ENCODE peak calls at places on chromosomes 2 and 18, in six cellular contexts. R is neural progenitor cell, D is mesothelial cell of epicardium, A is uterus, Z is heart left ventricle, W is upper lobe of right lung. O is an unnamed sample.
A peak's percentile ranks its signal among the peaks of the same experiment; 100 is the strongest.

GRCh38 chr18:47260138-47260923 is 8.9 kb upstream of the SKOR2 start:
- DNase-seq in D (peak; percentile 88), Z (peak; percentile 66), W (peak; percentile 87), R (peak; percentile 93), A (no peak), O (no peak)

GRCh38 chr2:192123847-192124246 is 70.9 kb downstream of the TMEFF2 start:
- DNase-seq in Z (no peak), A (no peak), R (no peak), D (no peak), W (no peak), O (no peak)

GRCh38 chr2:168490015-168490874 is 34.2 kb downstream of the CERS6 start:
- DNase-seq in Z (no peak), D (no peak), A (no peak), W (no peak), R (peak; percentile 18), O (no peak)

GRCh38 chr2:37654932-37655331 is 16.5 kb downstream of the CDC42EP3 start:
- DNase-seq in R (peak; percentile 55), D (no peak), Z (no peak), W (no peak), A (no peak), O (no peak)

GRCh38 chr2:43220982-43221659 is 5.3 kb downstream of the ZFP36L2 start:
- DNase-seq in Z (peak; percentile 87), D (peak; percentile 71), W (peak; percentile 76), A (peak; percentile 93), R (peak; percentile 83), O (no peak)

GRCh38 chr2:143121079-143121478 is 8.1 kb upstream of the ARHGAP15 start:
- DNase-seq in R (no peak), Z (no peak), D (no peak), W (no peak), A (no peak), O (no peak)

GRCh38 chr2:137262600-137262999 is 497.3 kb downstream of the THSD7B start:
- DNase-seq in R (peak; percentile 35), Z (no peak), D (no peak), A (no peak), W (no peak), O (no peak)

GRCh38 chr2:121375621-121376159 is 90.7 kb upstream of the TFCP2L1 start:
- DNase-seq in A (no peak), Z (no peak), D (no peak), R (no peak), W (no peak), O (no peak)

GRCh38 chr2:170208967-170209366 is 31.0 kb downstream of the MYO3B start:
- DNase-seq in R (no peak), Z (no peak), D (no peak), W (no peak), A (no peak), O (no peak)

GRCh38 chr2:189756311-189756710 is 6.3 kb downstream of the OSGEPL1 start:
- DNase-seq in W (no peak), R (no peak), Z (no peak), D (no peak), A (no peak), O (no peak)

GRCh38 chr2:238140721-238141540 is 2.5 kb downstream of the KLHL30 start:
- DNase-seq in W (no peak), R (no peak), D (no peak), A (no peak), Z (no peak), O (no peak)

GRCh38 chr2:84532291-84532690 is 16.0 kb downstream of the DNAH6 start:
- DNase-seq in W (no peak), A (no peak), Z (no peak), R (no peak), D (no peak), O (no peak)

GRCh38 chr2:175181104-175181876 is at the start of gene ATP5MC3:
- DNase-seq in W (peak; percentile 98), D (peak; percentile 86), R (peak; percentile 95), A (peak; percentile 94), Z (peak; percentile 97), O (peak; percentile 87)
- TF ChIP-seq CTCF in W (peak; percentile 8), D (no peak), R (peak; percentile 20), A (no peak), Z (no peak), O (no peak)

GRCh38 chr18:3885209-3885792 is 435.3 kb downstream of the TGIF1 start:
- DNase-seq in D (no peak), W (no peak), Z (no peak), R (peak; percentile 35), A (no peak), O (no peak)
- TF ChIP-seq CTCF in D (peak; percentile 50), W (peak; percentile 8), Z (no peak), R (peak; percentile 54), A (no peak), O (no peak)

GRCh38 chr2:219509780-219510511 is 4.3 kb upstream of the ASIC4 start:
- DNase-seq in W (no peak), A (peak; percentile 67), Z (no peak), R (peak; percentile 88), D (peak; percentile 67), O (peak; percentile 37)
- TF ChIP-seq CTCF in W (peak; percentile 67), A (peak; percentile 77), Z (peak; percentile 57), R (peak; percentile 70), D (peak; percentile 23), O (no peak)

GRCh38 chr2:111668741-111669140 is 215.3 kb downstream of the ANAPC1 start:
- DNase-seq in D (no peak), R (no peak), W (no peak), Z (no peak), A (no peak), O (no peak)

GRCh38 chr2:111667001-111667400 is 217.0 kb downstream of the ANAPC1 start:
- DNase-seq in A (no peak), D (no peak), W (no peak), R (no peak), Z (no peak), O (no peak)

GRCh38 chr2:111666160-111666559 is 217.8 kb downstream of the ANAPC1 start:
- DNase-seq in Z (no peak), W (no peak), R (no peak), A (no peak), D (no peak), O (no peak)

GRCh38 chr2:111668274-111668616 is 215.7 kb downstream of the ANAPC1 start:
- DNase-seq in A (no peak), D (no peak), W (no peak), Z (no peak), R (no peak), O (no peak)

GRCh38 chr2:111667542-111668273 is 216.3 kb downstream of the ANAPC1 start:
- DNase-seq in R (no peak), D (no peak), W (no peak), A (peak; percentile 26), Z (no peak), O (no peak)
- TF ChIP-seq CTCF in R (no peak), D (no peak), W (peak; percentile 61), A (peak; percentile 42), Z (peak; percentile 64), O (no peak)

GRCh38 chr2:236309669-236310029 is 45.4 kb upstream of the ASB18 start:
- DNase-seq in D (no peak), W (no peak), R (peak; percentile 82), A (no peak), Z (no peak), O (no peak)
- TF ChIP-seq CTCF in D (peak; percentile 29), W (peak; percentile 40), R (peak; percentile 94), A (no peak), Z (peak; percentile 62), O (no peak)

DNA sequence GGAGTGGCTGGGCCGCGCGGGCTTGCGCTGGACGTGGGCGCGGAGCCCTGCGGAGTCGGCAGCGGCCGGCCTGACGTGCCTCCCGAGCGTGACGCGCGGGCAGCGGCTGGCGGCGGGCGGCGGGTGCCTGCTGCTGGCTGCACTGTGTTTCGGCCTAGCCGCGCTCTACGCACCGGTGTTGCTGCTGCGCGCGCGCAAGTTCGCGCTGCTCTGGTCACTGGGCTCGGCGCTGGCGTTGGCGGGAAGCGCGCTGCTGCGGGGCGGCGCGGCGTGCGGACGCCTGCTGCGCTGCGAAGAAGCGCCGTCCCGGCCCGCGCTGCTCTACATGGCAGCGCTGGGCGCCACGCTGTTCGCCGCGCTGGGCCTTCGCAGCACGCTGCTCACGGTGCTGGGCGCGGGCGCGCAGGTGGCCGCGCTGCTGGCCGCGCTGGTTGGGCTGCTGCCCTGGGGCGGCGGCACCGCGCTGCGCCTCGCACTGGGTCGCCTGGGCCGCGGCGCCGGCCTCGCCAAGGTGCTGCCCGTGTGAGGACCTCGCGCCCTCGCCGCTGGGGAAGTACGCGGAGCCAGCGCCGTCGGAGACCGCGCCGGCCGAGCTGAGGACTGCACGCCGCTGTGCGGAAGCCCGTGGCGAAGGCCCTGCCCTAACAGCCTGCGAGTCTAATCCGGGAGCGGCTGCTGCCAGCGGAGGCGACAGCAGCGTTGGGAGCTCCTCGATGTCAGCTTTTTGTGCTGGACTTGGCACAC is 526 bp downstream of the SFT2D3 start:
- DNase-seq in D (peak; percentile 75), Z (peak; percentile 90), W (peak; percentile 92), A (peak; percentile 56), R (peak; percentile 89), O (peak; percentile 78)
- TF ChIP-seq CTCF in D (no peak), Z (peak; percentile 28), W (peak; percentile 31), A (peak; percentile 45), R (peak; percentile 13), O (no peak)

GRCh38 chr2:1310866-1311265 is 102.4 kb upstream of the TPO start:
- DNase-seq in R (no peak), Z (no peak), W (no peak), A (no peak), D (no peak), O (no peak)
- TF ChIP-seq CTCF in R (no peak), Z (no peak), W (no peak), A (no peak), D (no peak), O (no peak)

DNA sequence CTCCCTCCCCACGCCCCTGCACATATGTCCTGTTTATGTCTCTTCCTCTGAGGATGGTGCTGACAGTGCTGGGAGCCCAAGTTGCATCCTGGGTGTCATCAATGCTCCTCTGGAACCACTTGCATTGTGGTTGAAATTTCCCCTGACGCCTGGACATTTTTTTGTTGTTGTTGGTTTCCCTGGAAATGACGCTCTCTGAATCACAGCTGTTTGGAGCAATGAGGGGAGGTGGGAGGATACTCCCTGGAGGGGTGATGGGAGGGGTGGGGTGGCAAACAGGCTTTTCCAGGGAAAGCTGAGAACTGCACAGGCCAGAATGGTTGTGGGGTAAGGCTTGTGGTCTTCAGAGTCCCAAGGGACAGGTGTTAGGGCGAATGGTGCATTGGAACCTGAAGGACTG is 29.6 kb downstream of the CELF4 start:
- DNase-seq in W (no peak), A (no peak), R (no peak), D (no peak), Z (no peak), O (no peak)
- TF ChIP-seq CTCF in W (no peak), A (no peak), R (no peak), D (no peak), Z (no peak), O (no peak)

O was measured in activated B cell treated with CpG ODN at 0.5 μM for 24 hours.